ENCODE peak calls at places on chromosomes 13 and 19, in five cellular contexts. X, W, N, J and B are unnamed samples.

GRCh38 chr19:8610041-8610927 is at the start of gene ADAMTS10:
- DNase-seq in W (no peak), J (peak; percentile 47), X (peak; percentile 24), N (no peak), B (no peak)

GRCh38 chr19:56080669-56081401 is 40.3 kb downstream of the ZNF787 start:
- DNase-seq in W (no peak), N (peak; percentile 88), X (no peak), J (peak; percentile 37), B (peak; percentile 42)

GRCh38 chr13:45063261-45063870 is 56.9 kb upstream of the GTF2F2 start:
- DNase-seq in X (no peak), J (no peak), W (no peak), N (no peak), B (no peak)

GRCh38 chr13:107025991-107026390 is 458.1 kb upstream of the ARGLU1 start:
- DNase-seq in W (no peak), X (no peak), N (no peak), J (no peak), B (no peak)

GRCh38 chr19:32041681-32042292 is 303.6 kb upstream of the ZNF507 start:
- DNase-seq in W (no peak), N (no peak), J (no peak), X (no peak), B (peak; percentile 18)

GRCh38 chr19:4445963-4446668 is 11.5 kb downstream of the UBXN6 start:
- DNase-seq in X (no peak), N (peak; percentile 19), W (no peak), J (no peak), B (no peak)

GRCh38 chr13:93307166-93307565 is 80.6 kb downstream of the GPC6 start:
- DNase-seq in J (no peak), W (no peak), X (no peak), N (no peak), B (no peak)

GRCh38 chr13:41655997-41656396 is 198.6 kb downstream of the RGCC start:
- DNase-seq in N (no peak), W (no peak), X (no peak), J (no peak), B (no peak)

GRCh38 chr19:17216058-17216670 is 1.0 kb downstream of the USE1 start:
- DNase-seq in X (no peak), J (no peak), W (no peak), N (no peak), B (no peak)

GRCh38 chr13:60645552-60646138 is 248.6 kb downstream of the TDRD3 start:
- DNase-seq in X (peak; percentile 67), J (no peak), N (no peak), W (no peak), B (peak; percentile 36)

GRCh38 chr19:2111886-2112285 is 15.2 kb downstream of the IZUMO4 start:
- DNase-seq in X (no peak), W (no peak), N (no peak), J (no peak), B (no peak)

GRCh38 chr19:35278578-35279284 is 3.6 kb upstream of the HAMP start:
- DNase-seq in X (no peak), J (no peak), N (no peak), W (no peak), B (no peak)

GRCh38 chr13:111462944-111463343 is 142.5 kb downstream of the TEX29 start:
- DNase-seq in N (no peak), W (no peak), J (no peak), X (no peak), B (no peak)

GRCh38 chr19:5828661-5829566 is 10.6 kb downstream of the FUT6 start:
- DNase-seq in N (no peak), W (no peak), J (no peak), X (peak; percentile 33), B (peak; percentile 24)